ENCODE peak calls at places on chromosome 11, in five cellular contexts. U, S, F, T and G are unnamed samples. For H3K4me1, the result is how much of the 10 kb centered on the place peaks cover.

GRCh38 chr11:117663389-117663788 is 133.6 kb downstream of the DSCAML1 start:
- DNase-seq in U (no peak), S (no peak), F (no peak), T (peak), G (no peak)

GRCh38 chr11:47111318-47111804 is 65.3 kb downstream of the ARFGAP2 start:
- DNase-seq in U (no peak), S (no peak), F (no peak), T (no peak), G (no peak)

GRCh38 chr11:3022300-3022967 is 30.3 kb upstream of the NAP1L4 start:
- DNase-seq in U (no peak), S (no peak), F (no peak), T (no peak), G (no peak)

GRCh38 chr11:87439981-87440760 is 402.4 kb downstream of the TMEM135 start:
- DNase-seq in U (no peak), S (no peak), F (no peak), T (no peak), G (no peak)

GRCh38 chr11:33735426-33736147 is 636 bp downstream of the CD59 start:
- DNase-seq in U (peak), S (peak), F (peak), T (no peak), G (peak)

GRCh38 chr11:57596266-57596885 is 1.1 kb upstream of the SERPING1 start:
- DNase-seq in U (no peak), S (no peak), F (no peak), T (no peak), G (no peak)

GRCh38 chr11:57547854-57548377 is 10.5 kb downstream of the SMTNL1 start:
- DNase-seq in U (no peak), S (no peak), F (no peak), T (no peak), G (no peak)

GRCh38 chr11:84089072-84090057 is 803.2 kb upstream of the CCDC90B start:
- DNase-seq in U (peak), S (no peak), F (no peak), T (no peak), G (no peak)

GRCh38 chr11:85132839-85133238 is 494.3 kb downstream of the DLG2 start:
- DNase-seq in U (no peak), S (no peak), F (no peak), T (no peak), G (no peak)

GRCh38 chr11:36403661-36404060 is 106.4 kb downstream of the TRAF6 start:
- DNase-seq in U (no peak), S (no peak), F (no peak), T (no peak), G (no peak)

GRCh38 chr11:11976476-11977187 is 31.8 kb downstream of the DKK3 start:
- DNase-seq in U (no peak), S (peak), F (peak), T (no peak), G (no peak)

GRCh38 chr11:120834686-120835225 is 189.1 kb upstream of the TBCEL start:
- DNase-seq in U (no peak), S (no peak), F (no peak), T (no peak), G (no peak)

GRCh38 chr11:94060401-94060800 is 39.2 kb downstream of the HEPHL1 start:
- DNase-seq in U (no peak), S (no peak), F (no peak), T (no peak), G (no peak)

GRCh38 chr11:10784229-10785145 is 24.2 kb downstream of the EIF4G2 start:
- DNase-seq in U (peak), S (no peak), F (peak), T (no peak), G (no peak)

GRCh38 chr11:68711114-68711513 is 26.8 kb downstream of the GAL start:
- DNase-seq in U (no peak), S (no peak), F (no peak), T (no peak), G (no peak)

GRCh38 chr11:77821349-77821851 is 456 bp downstream of the AAMDC start:
- DNase-seq in U (peak), S (peak), F (peak), T (no peak), G (peak)

GRCh38 chr11:124446926-124447325 is 1.4 kb upstream of the OR8B8 start:
- DNase-seq in U (no peak), S (no peak), F (no peak), T (no peak), G (no peak)

GRCh38 chr11:26230021-26230420 is 101.9 kb upstream of the ANO3 start:
- DNase-seq in U (no peak), S (no peak), F (no peak), T (no peak), G (no peak)

DNA sequence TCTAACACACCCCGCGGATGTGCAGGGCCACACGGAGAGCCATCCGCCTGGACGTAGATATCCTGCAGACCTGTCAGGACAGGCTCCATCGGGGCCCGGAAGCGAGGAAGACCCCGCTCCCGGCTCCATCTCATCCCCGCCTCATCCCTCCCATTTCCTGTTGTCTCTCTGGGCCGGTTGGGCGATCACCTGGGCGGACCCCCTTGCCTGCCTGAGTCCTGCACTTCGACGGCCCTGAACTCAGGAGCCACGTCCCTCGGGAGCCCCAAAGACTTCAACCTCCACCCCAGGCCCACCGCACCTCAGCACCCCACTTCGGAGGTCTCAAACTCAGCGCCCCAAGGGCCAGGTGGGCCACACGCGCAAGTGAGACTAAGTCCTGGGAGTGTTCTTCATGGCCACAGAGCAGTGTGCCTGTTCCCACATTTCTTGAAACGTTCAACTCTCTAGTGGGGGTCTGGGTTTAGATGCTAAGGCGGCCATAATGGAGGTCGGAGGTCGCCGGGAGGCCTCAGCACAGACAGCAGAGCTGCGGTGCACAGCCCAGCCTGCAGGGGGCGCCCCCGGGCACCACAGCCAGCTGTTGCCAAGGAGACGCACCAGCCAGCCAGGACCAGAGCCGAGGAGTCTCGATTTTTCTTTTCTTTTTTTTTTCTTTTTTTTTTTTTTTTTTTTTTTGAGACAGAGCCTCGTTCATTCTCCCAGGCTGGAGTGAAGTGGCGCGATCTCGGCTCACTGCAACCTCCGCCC is 26.0 kb upstream of the FADD start:
- DNase-seq in U (peak), S (no peak), F (no peak), T (no peak), G (no peak)
- TF ChIP-seq CTCF in U (peak), S (peak), F (peak), T (peak), G (peak)

GRCh38 chr11:104879514-104880190 is 18.6 kb downstream of the CASP12 start:
- DNase-seq in U (no peak), S (no peak), F (no peak), T (no peak), G (no peak)
- H3K4me1 ChIP-seq in U (under half), S (under half), F (under half), T (under half), G (under half)

GRCh38 chr11:63832336-63832735 is 6.6 kb upstream of the MARK2 start:
- DNase-seq in U (no peak), S (no peak), F (no peak), T (no peak), G (no peak)
- TF ChIP-seq CTCF in U (no peak), S (no peak), F (no peak), T (no peak), G (no peak)

GRCh38 chr11:61882879-61883278 is 8.5 kb downstream of the FADS3 start:
- DNase-seq in U (no peak), S (no peak), F (no peak), T (no peak), G (no peak)
- H3K4me1 ChIP-seq in U (under half), S (under half), F (half or more), T (under half), G (under half)

GRCh38 chr11:660681-661444 is 23.8 kb downstream of the DRD4 start:
- DNase-seq in U (no peak), S (no peak), F (no peak), T (no peak), G (no peak)
- TF ChIP-seq CTCF in U (no peak), S (no peak), F (no peak), T (no peak), G (no peak)